ENCODE peak calls at places on chromosome 19, in ten cellular contexts. U is thoracic aorta, J is left lung, X is astrocyte of the cerebellum, V is BJ, R is AG09309, E is tibial artery, Q is tibial nerve, N is HCT116, Z is GM23338. M is an unnamed sample.

GRCh38 chr19:23718802-23719201 is 31.8 kb upstream of the ZNF675 start:
- DNase-seq in U (no peak), J (no peak), X (no peak), V (no peak), R (no peak), E (no peak), Q (no peak), N (no peak), Z (peak), M (no peak)

GRCh38 chr19:19372656-19373416 is 32.6 kb upstream of the GATAD2A start:
- DNase-seq in U (no peak), J (peak), X (no peak), V (no peak), R (no peak), E (no peak), Q (no peak), N (peak), Z (peak), M (peak)

GRCh38 chr19:4229179-4229931 is at the start of gene EBI3:
- DNase-seq in U (no peak), J (no peak), X (no peak), V (no peak), R (no peak), E (no peak), Q (no peak), N (no peak), Z (peak), M (peak)

GRCh38 chr19:52896431-52897148 is 845 bp downstream of the ZNF320 start:
- DNase-seq in U (no peak), J (peak), X (no peak), V (no peak), R (no peak), E (no peak), Q (no peak), N (no peak), Z (peak), M (peak)

GRCh38 chr19:10968527-10969081 is 7.8 kb downstream of the SMARCA4 start:
- DNase-seq in U (no peak), J (no peak), X (no peak), V (no peak), R (no peak), E (no peak), Q (no peak), N (no peak), Z (no peak), M (no peak)

GRCh38 chr19:18332917-18333530 is 7.4 kb upstream of the PGPEP1 start:
- DNase-seq in U (no peak), J (no peak), X (no peak), V (no peak), R (no peak), E (no peak), Q (no peak), N (no peak), Z (no peak), M (no peak)

GRCh38 chr19:52659013-52659412 is 20.9 kb upstream of the ZNF83 start:
- DNase-seq in U (no peak), J (no peak), X (no peak), V (no peak), R (no peak), E (no peak), Q (no peak), N (no peak), Z (peak), M (no peak)

GRCh38 chr19:2381151-2381822 is 21.2 kb downstream of the TMPRSS9 start:
- DNase-seq in U (no peak), J (no peak), X (no peak), V (no peak), R (no peak), E (no peak), Q (no peak), N (no peak), Z (no peak), M (peak)

GRCh38 chr19:5184930-5185329 is 155.7 kb downstream of the PTPRS start:
- DNase-seq in U (no peak), J (no peak), X (no peak), V (no peak), R (no peak), E (no peak), Q (no peak), N (no peak), Z (no peak), M (no peak)

GRCh38 chr19:18366027-18366435 is 19.9 kb upstream of the GDF15 start:
- DNase-seq in U (no peak), J (no peak), X (no peak), V (no peak), R (no peak), E (no peak), Q (no peak), N (no peak), Z (no peak), M (no peak)

GRCh38 chr19:30214651-30215051 is 157.5 kb upstream of the ZNF536 start:
- DNase-seq in U (no peak), J (no peak), X (no peak), V (no peak), R (no peak), E (no peak), Q (no peak), N (no peak), Z (no peak), M (no peak)

GRCh38 chr19:46661735-46662592 is 982 bp upstream of the DACT3 start:
- DNase-seq in U (no peak), J (peak), X (peak), V (peak), R (peak), E (peak), Q (peak), N (peak), Z (peak), M (peak)

GRCh38 chr19:46659151-46660007 is 1.6 kb downstream of the DACT3 start:
- DNase-seq in U (no peak), J (peak), X (no peak), V (no peak), R (no peak), E (peak), Q (no peak), N (no peak), Z (peak), M (no peak)

GRCh38 chr19:46661020-46661731 is at the start of gene DACT3:
- DNase-seq in U (peak), J (peak), X (peak), V (peak), R (peak), E (peak), Q (peak), N (peak), Z (peak), M (peak)

GRCh38 chr19:46660008-46660517 is 919 bp downstream of the DACT3 start:
- DNase-seq in U (no peak), J (peak), X (no peak), V (no peak), R (no peak), E (peak), Q (no peak), N (no peak), Z (peak), M (no peak)

DNA sequence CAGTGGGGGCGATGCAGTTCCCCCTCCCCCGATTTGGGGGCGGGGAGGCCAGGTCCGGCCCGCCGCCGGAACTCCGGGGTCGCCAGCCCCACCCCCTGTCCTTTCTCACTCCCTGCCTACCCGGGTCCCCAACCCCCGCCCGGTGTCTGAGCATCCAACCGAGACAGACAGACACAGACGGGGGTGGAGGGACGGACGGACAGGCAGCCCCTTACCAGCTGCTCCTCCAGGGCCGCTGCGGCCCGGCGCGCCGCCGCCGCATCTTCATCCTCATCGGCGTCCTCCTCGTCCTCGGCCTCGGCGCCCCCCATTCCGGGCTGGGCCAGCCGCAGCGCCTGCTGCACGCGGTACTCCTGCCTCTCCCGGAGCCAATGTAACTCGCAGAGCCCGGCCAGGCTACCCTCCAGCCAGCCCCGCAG is 372 bp downstream of the DACT3 start:
- DNase-seq in U (no peak), J (peak), X (no peak), V (no peak), R (no peak), E (no peak), Q (no peak), N (no peak), Z (peak), M (no peak)
- H3K4me3 ChIP-seq in U (peak), J (peak), X (peak), V (peak), R (peak), E (peak), Q (peak), N (peak), Z (peak), M (peak)

GRCh38 chr19:6417713-6418561 is 6.7 kb downstream of the KHSRP start:
- DNase-seq in U (no peak), J (no peak), X (no peak), V (no peak), R (no peak), E (no peak), Q (no peak), N (no peak), Z (peak), M (peak)
- TF ChIP-seq CTCF in U (no peak), J (no peak), X (peak), V (peak), R (peak), E (no peak), Q (peak), N (no peak), Z (peak), M (peak)

GRCh38 chr19:33374406-33374703 is 846 bp downstream of the CEBPG start:
- DNase-seq in U (no peak), J (no peak), X (no peak), V (no peak), R (no peak), E (no peak), Q (no peak), N (no peak), Z (no peak), M (peak)

GRCh38 chr19:33376931-33377557 is 3.5 kb downstream of the CEBPG start:
- DNase-seq in U (no peak), J (no peak), X (no peak), V (no peak), R (no peak), E (no peak), Q (no peak), N (no peak), Z (no peak), M (no peak)

GRCh38 chr19:33375156-33375744 is 1.7 kb downstream of the CEBPG start:
- DNase-seq in U (no peak), J (no peak), X (no peak), V (no peak), R (no peak), E (no peak), Q (no peak), N (no peak), Z (no peak), M (no peak)

GRCh38 chr19:33376423-33376822 is 2.9 kb downstream of the CEBPG start:
- DNase-seq in U (peak), J (no peak), X (peak), V (peak), R (peak), E (peak), Q (peak), N (peak), Z (no peak), M (peak)

DNA sequence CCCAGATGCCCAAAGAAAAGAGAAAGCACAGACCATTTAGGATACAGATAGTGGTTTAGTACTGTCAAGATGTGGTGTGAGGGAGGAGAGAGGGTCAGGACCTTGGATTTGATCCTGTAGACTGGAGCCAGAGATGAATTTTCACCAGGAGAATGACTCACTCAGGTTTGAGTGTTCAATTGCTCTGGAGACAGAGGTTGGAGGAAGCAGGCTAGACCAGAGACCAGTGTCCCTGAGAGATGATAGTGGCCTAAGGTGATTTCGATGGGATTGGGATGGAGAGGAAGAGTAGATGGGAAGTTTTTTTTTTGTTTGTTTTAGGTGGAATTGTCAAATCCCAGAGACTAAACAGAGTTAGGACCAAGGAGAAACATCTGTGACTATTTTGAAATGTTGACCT is 2.3 kb downstream of the CEBPG start:
- DNase-seq in U (no peak), J (no peak), X (no peak), V (no peak), R (no peak), E (no peak), Q (no peak), N (no peak), Z (no peak), M (peak)
- H3K4me3 ChIP-seq in U (no peak), J (peak), X (no peak), V (no peak), R (no peak), E (no peak), Q (no peak), N (no peak), Z (peak), M (no peak)

DNA sequence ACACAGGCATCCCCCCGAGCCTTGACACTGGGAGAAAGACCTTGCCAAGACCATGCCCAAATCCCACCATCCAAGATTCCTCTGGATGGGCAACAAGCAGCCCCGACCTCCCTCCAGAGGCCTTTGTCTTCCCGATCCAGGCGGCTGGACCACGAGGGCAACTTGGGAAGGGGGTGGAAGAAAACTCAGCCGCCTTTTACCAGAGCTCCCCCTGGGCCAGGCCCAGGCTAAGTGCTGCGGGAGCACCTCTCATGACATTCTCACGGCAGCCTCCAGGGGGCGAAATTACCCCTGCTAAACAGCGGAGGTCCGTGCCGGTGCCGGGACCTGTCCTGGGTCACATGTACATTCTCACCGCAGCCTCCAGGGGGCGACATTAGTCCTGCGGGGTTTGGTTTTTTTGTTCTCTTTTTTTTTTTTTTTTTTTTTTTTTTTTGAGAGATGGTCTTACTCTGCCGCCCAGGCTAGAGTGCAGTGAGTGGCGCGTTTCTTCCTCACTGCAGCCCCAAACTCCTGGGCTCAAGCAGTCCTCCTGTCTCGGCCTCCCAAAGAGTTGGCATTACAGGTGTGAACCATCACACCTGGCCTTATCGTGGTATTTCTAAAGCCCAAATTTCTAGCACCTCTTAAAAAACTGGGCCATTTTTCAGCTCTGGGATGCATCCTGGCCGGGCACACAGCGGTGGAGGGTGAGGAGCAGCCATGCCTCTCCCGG is 2.1 kb upstream of the RSPH6A start:
- DNase-seq in U (peak), J (peak), X (peak), V (peak), R (peak), E (peak), Q (peak), N (peak), Z (peak), M (peak)
- TF ChIP-seq CTCF in U (peak), J (peak), X (peak), V (peak), R (peak), E (peak), Q (peak), N (peak), Z (peak), M (peak)

GRCh38 chr19:42662714-42663113 is 68.0 kb upstream of the CEACAM8 start:
- DNase-seq in U (no peak), J (no peak), X (no peak), V (no peak), R (no peak), E (no peak), Q (no peak), N (peak), Z (no peak), M (no peak)
- H3K4me3 ChIP-seq in U (no peak), J (no peak), X (no peak), V (no peak), R (no peak), E (no peak), Q (no peak), N (no peak), Z (no peak), M (no peak)

M was measured in astrocyte of the spinal cord.